ENCODE peak calls at places on chromosomes 13 and 19, in eight cellular contexts. P is activated naive CD4-positive, alpha-beta T cell; J is stimulated activated CD4-positive, alpha-beta T cell treated with anti-CD3 and anti-CD28 coated beads, Interleukin-15, amount 100 ng/mL, for 1 hour; U is NCI-H2081; L is cardiac muscle cell; T is iPS DF 19.7; N is NCI-H748 treated with DMSO at 0.1 percent for 48 hours; X is NCI-H2107. W is an unnamed sample.

GRCh38 chr19:44603201-44603945 is 10.0 kb upstream of the IGSF23 start:
- DNase-seq in X (no peak), U (no peak), J (no peak), T (no peak), N (no peak), P (no peak), L (no peak), W (no peak)

GRCh38 chr19:10797541-10798256 is 38.3 kb downstream of the TMED1 start:
- DNase-seq in X (no peak), U (no peak), J (peak), N (no peak), L (no peak), T (no peak), P (peak), W (no peak)

GRCh38 chr13:48902421-48902820 is 73.3 kb upstream of the FNDC3A start:
- DNase-seq in L (peak), J (no peak), X (no peak), N (no peak), U (no peak), T (peak), P (no peak), W (no peak)

GRCh38 chr19:8595651-8596050 is 14.9 kb downstream of the ADAMTS10 start:
- DNase-seq in U (no peak), N (no peak), L (no peak), J (no peak), X (no peak), T (no peak), P (no peak), W (no peak)

GRCh38 chr19:44620667-44621066 is 7.3 kb downstream of the IGSF23 start:
- DNase-seq in P (no peak), T (no peak), J (no peak), L (no peak), U (no peak), X (no peak), N (no peak), W (no peak)

GRCh38 chr19:5501907-5502306 is 46.7 kb downstream of the ZNRF4 start:
- DNase-seq in J (no peak), P (no peak), U (no peak), T (no peak), X (no peak), N (no peak), L (no peak), W (no peak)

GRCh38 chr13:39895254-39895653 is 239.8 kb downstream of the COG6 start:
- DNase-seq in U (no peak), J (no peak), X (no peak), T (no peak), N (no peak), P (no peak), L (peak), W (no peak)

GRCh38 chr13:41780736-41781708 is 179.9 kb downstream of the VWA8 start:
- DNase-seq in X (no peak), J (no peak), L (no peak), N (no peak), T (no peak), P (no peak), U (no peak), W (no peak)

GRCh38 chr19:52190679-52191293 is 934 bp downstream of the PPP2R1A start:
- DNase-seq in N (no peak), X (no peak), U (peak), J (no peak), P (no peak), L (no peak), T (no peak), W (no peak)

GRCh38 chr13:77533875-77534788 is 1.4 kb upstream of the SCEL start:
- DNase-seq in U (no peak), T (no peak), N (no peak), X (no peak), P (no peak), L (no peak), J (no peak), W (no peak)

GRCh38 chr13:21583496-21583895 is 20.5 kb downstream of the MICU2 start:
- DNase-seq in J (no peak), X (no peak), L (no peak), N (no peak), U (no peak), P (no peak), T (peak), W (no peak)

GRCh38 chr13:101624210-101624922 is 171.9 kb downstream of the ITGBL1 start:
- DNase-seq in N (peak), J (no peak), T (no peak), P (no peak), L (no peak), X (no peak), U (peak), W (no peak)

GRCh38 chr13:72726721-72727416 is 560 bp downstream of the MZT1 start:
- DNase-seq in T (no peak), L (peak), J (peak), X (no peak), U (peak), P (no peak), N (no peak), W (no peak)

GRCh38 chr19:2600914-2601870 is 101.3 kb downstream of the GNG7 start:
- DNase-seq in N (no peak), X (no peak), J (no peak), U (no peak), P (no peak), L (no peak), T (no peak), W (no peak)

GRCh38 chr13:41955605-41956004 is 5.3 kb downstream of the VWA8 start:
- DNase-seq in X (no peak), N (no peak), J (no peak), P (no peak), T (no peak), U (no peak), L (no peak), W (no peak)

GRCh38 chr19:38433268-38433733 is at the start of gene RYR1:
- DNase-seq in U (no peak), L (peak), T (no peak), X (no peak), P (peak), J (no peak), N (no peak), W (peak)

GRCh38 chr19:6769006-6769637 is 1.9 kb upstream of the SH2D3A start:
- DNase-seq in L (peak), P (no peak), X (no peak), U (no peak), N (no peak), T (no peak), J (no peak), W (no peak)

GRCh38 chr19:55619264-55619663 is 5.1 kb downstream of the ZNF784 start:
- DNase-seq in X (no peak), J (no peak), T (no peak), N (no peak), P (no peak), U (no peak), L (no peak), W (no peak)

GRCh38 chr13:77022341-77022740 is 4.6 kb downstream of the FBXL3 start:
- DNase-seq in N (no peak), P (no peak), T (no peak), U (no peak), L (no peak), X (no peak), J (no peak), W (no peak)

GRCh38 chr13:40812724-40813445 is 23.5 kb downstream of the SLC25A15 start:
- DNase-seq in J (no peak), N (no peak), U (no peak), X (no peak), L (no peak), T (no peak), P (no peak), W (no peak)

GRCh38 chr19:38371081-38371480 is 3.3 kb upstream of the PSMD8 start:
- DNase-seq in J (no peak), T (no peak), P (no peak), N (no peak), L (no peak), X (no peak), U (no peak), W (no peak)

GRCh38 chr13:77409412-77409811 is 82.5 kb upstream of the MYCBP2 start:
- DNase-seq in P (no peak), J (no peak), U (no peak), X (no peak), L (no peak), T (peak), N (no peak), W (no peak)

GRCh38 chr19:17797397-17798201 is 2.7 kb downstream of the B3GNT3 start:
- DNase-seq in U (no peak), X (no peak), P (no peak), J (no peak), N (no peak), T (no peak), L (no peak), W (no peak)

GRCh38 chr13:52665325-52665724 is 12.7 kb downstream of the SUGT1 start:
- DNase-seq in L (peak), T (no peak), U (no peak), N (peak), X (no peak), J (no peak), P (no peak), W (no peak)

GRCh38 chr19:4694211-4694987 is 24.3 kb upstream of the MYDGF start:
- DNase-seq in U (no peak), J (no peak), N (no peak), T (no peak), P (no peak), X (no peak), L (no peak), W (no peak)

GRCh38 chr19:10660346-10660745 is 6.2 kb downstream of the ILF3 start:
- DNase-seq in N (no peak), J (no peak), L (no peak), U (no peak), P (no peak), T (no peak), X (no peak), W (no peak)

GRCh38 chr13:49086711-49087110 is 111.0 kb downstream of the FNDC3A start:
- DNase-seq in U (no peak), L (no peak), P (no peak), J (no peak), T (no peak), N (no peak), X (no peak), W (no peak)

GRCh38 chr13:97030705-97031452 is 36.6 kb upstream of the OXGR1 start:
- DNase-seq in L (peak), T (no peak), U (peak), X (no peak), N (peak), P (no peak), J (no peak), W (no peak)

GRCh38 chr19:3782903-3783302 is 3.3 kb downstream of the MATK start:
- DNase-seq in U (no peak), L (no peak), X (no peak), T (no peak), J (no peak), P (no peak), N (no peak), W (no peak)

GRCh38 chr13:19622189-19622588 is 11.3 kb upstream of the MPHOSPH8 start:
- DNase-seq in L (no peak), U (no peak), J (no peak), T (no peak), P (no peak), N (no peak), X (no peak), W (no peak)

GRCh38 chr13:60112771-60113170 is 51.0 kb downstream of the DIAPH3 start:
- DNase-seq in P (no peak), L (no peak), N (no peak), U (no peak), X (no peak), J (no peak), T (no peak), W (no peak)

GRCh38 chr19:12092065-12092867 is 27.7 kb downstream of the ZNF844 start:
- DNase-seq in N (no peak), T (peak), X (no peak), L (peak), J (peak), P (peak), U (no peak), W (peak)

GRCh38 chr13:87884874-87885273 is 213.7 kb downstream of the SLITRK5 start:
- DNase-seq in X (no peak), N (peak), L (peak), U (no peak), T (peak), P (no peak), J (no peak), W (no peak)

GRCh38 chr19:32396046-32396652 is 9.4 kb upstream of the DPY19L3 start:
- DNase-seq in T (no peak), U (no peak), L (no peak), N (no peak), P (no peak), X (no peak), J (no peak), W (no peak)

GRCh38 chr13:105177265-105177900 is 1358.1 kb downstream of the EFNB2 start:
- DNase-seq in T (no peak), N (no peak), P (no peak), X (no peak), L (no peak), U (no peak), J (no peak), W (no peak)

GRCh38 chr13:110677731-110678545 is 28.0 kb downstream of the CARS2 start:
- DNase-seq in N (no peak), P (no peak), U (no peak), X (no peak), J (no peak), L (no peak), T (no peak), W (no peak)

GRCh38 chr13:107612376-107612775 is 603.0 kb downstream of the LIG4 start:
- DNase-seq in X (no peak), J (no peak), T (no peak), N (no peak), U (no peak), P (no peak), L (no peak), W (no peak)

GRCh38 chr19:18842166-18842565 is 10.4 kb downstream of the UPF1 start:
- DNase-seq in P (no peak), J (no peak), T (no peak), U (no peak), L (no peak), N (no peak), X (no peak), W (no peak)

W was measured in omental fat pad.